ENCODE peak calls at places on chromosomes 11 and 22, in ten cellular contexts. S is heart right ventricle, I is right lobe of liver, G is HFFc6, Y is Caco-2, O is spleen, D is fibroblast of the aortic adventitia, X is OCI-LY7, L is IMR-90, U is gastrocnemius medialis. C is an unnamed sample.

GRCh38 chr22:23414727-23415489 is 165.2 kb downstream of the IGLL1 start:
- DNase-seq in O (peak; percentile 64), D (no peak), L (no peak), S (no peak), Y (no peak), U (no peak), G (no peak), I (no peak), X (no peak), C (no peak)

GRCh38 chr22:38937036-38937435 is 20.4 kb upstream of the APOBEC3A start:
- DNase-seq in D (no peak), G (no peak), O (no peak), L (no peak), S (no peak), X (no peak), Y (no peak), I (no peak), U (no peak), C (no peak)

GRCh38 chr11:36354221-36355003 is 58.3 kb downstream of the PRR5L start:
- DNase-seq in I (no peak), O (no peak), G (peak; percentile 93), L (peak; percentile 67), S (no peak), U (no peak), D (peak; percentile 68), Y (peak; percentile 12), X (no peak), C (no peak)

GRCh38 chr11:104995001-104995408 is 26.6 kb upstream of the CASP4 start:
- DNase-seq in S (no peak), O (no peak), L (no peak), D (no peak), G (no peak), I (no peak), X (no peak), Y (no peak), U (no peak), C (no peak)

GRCh38 chr11:75728992-75729391 is 11.4 kb downstream of the MOGAT2 start:
- DNase-seq in I (no peak), L (no peak), X (no peak), G (no peak), Y (no peak), O (peak; percentile 4), U (no peak), S (no peak), D (no peak), C (no peak)

GRCh38 chr11:117851852-117852251 is 24.6 kb downstream of the FXYD6 start:
- DNase-seq in U (no peak), X (no peak), G (no peak), I (no peak), S (no peak), O (no peak), L (no peak), D (no peak), Y (no peak), C (no peak)

GRCh38 chr22:28815729-28816128 is 15.4 kb upstream of the XBP1 start:
- DNase-seq in U (no peak), L (no peak), O (peak; percentile 25), X (no peak), G (no peak), S (no peak), Y (no peak), I (no peak), D (no peak), C (no peak)

GRCh38 chr11:66919938-66920337 is 38.2 kb downstream of the PC start:
- DNase-seq in O (no peak), G (peak; percentile 6), X (no peak), L (no peak), Y (no peak), U (no peak), D (no peak), I (no peak), S (no peak), C (no peak)

GRCh38 chr11:57354699-57355098 is 16.5 kb downstream of the P2RX3 start:
- DNase-seq in U (no peak), D (no peak), O (no peak), L (no peak), I (no peak), X (no peak), S (no peak), G (no peak), Y (no peak), C (no peak)

GRCh38 chr11:62706841-62707240 is 383 bp downstream of the BSCL2 start:
- DNase-seq in G (no peak), L (no peak), D (no peak), S (no peak), U (no peak), I (no peak), X (no peak), Y (no peak), O (no peak), C (no peak)

GRCh38 chr11:62707277-62707771 is at the start of the genes BSCL2 and GNG3:
- DNase-seq in G (no peak), L (no peak), U (no peak), Y (peak; percentile 38), X (no peak), I (peak; percentile 62), O (peak; percentile 84), S (no peak), D (no peak), C (peak; percentile 21)

GRCh38 chr11:62710001-62710345 is 2.5 kb downstream of the GNG3 start:
- DNase-seq in I (no peak), O (no peak), S (no peak), D (peak; percentile 53), U (no peak), L (no peak), Y (no peak), X (no peak), G (no peak), C (peak; percentile 34)

GRCh38 chr11:62708423-62709261 is 1.2 kb downstream of the GNG3 start:
- DNase-seq in S (no peak), Y (no peak), D (no peak), X (no peak), U (no peak), O (peak; percentile 90), L (no peak), I (no peak), G (no peak), C (peak; percentile 76)

GRCh38 chr11:62709262-62710000 is 2.0 kb downstream of the GNG3 start:
- DNase-seq in Y (no peak), L (peak; percentile 97), O (peak; percentile 99), U (peak; percentile 99), S (peak; percentile 95), G (peak; percentile 96), X (peak; percentile 91), D (peak; percentile 97), I (peak; percentile 96), C (peak; percentile 99)
- TF ChIP-seq CTCF in Y (no peak), L (no peak), O (peak; percentile 36), U (peak; percentile 23), S (no peak), G (peak; percentile 23), X (no peak), D (no peak), I (no peak), C (no peak)

GRCh38 chr11:94107363-94107762 is 21.3 kb upstream of the PANX1 start:
- DNase-seq in D (no peak), O (no peak), S (no peak), U (no peak), I (no peak), X (no peak), G (no peak), L (no peak), Y (no peak), C (no peak)
- TF ChIP-seq CTCF in D (peak; percentile 13), O (no peak), S (no peak), U (no peak), I (peak; percentile 3), X (peak; percentile 30), G (peak; percentile 67), L (peak; percentile 8), Y (peak; percentile 24), C (no peak)

GRCh38 chr11:113151502-113151901 is 162.9 kb upstream of the TTC12 start:
- DNase-seq in G (no peak), I (no peak), L (no peak), O (no peak), S (no peak), Y (no peak), X (no peak), D (no peak), U (no peak), C (no peak)

GRCh38 chr11:113152500-113152899 is 161.9 kb upstream of the TTC12 start:
- DNase-seq in G (no peak), S (no peak), U (no peak), L (no peak), X (no peak), I (no peak), D (no peak), O (no peak), Y (no peak), C (no peak)

GRCh38 chr11:113148076-113148475 is 166.3 kb upstream of the TTC12 start:
- DNase-seq in G (no peak), S (no peak), O (no peak), X (no peak), I (no peak), D (no peak), Y (no peak), U (no peak), L (no peak), C (no peak)

GRCh38 chr11:113148652-113149051 is 165.7 kb upstream of the TTC12 start:
- DNase-seq in U (no peak), O (no peak), Y (no peak), G (no peak), L (no peak), I (no peak), D (no peak), S (no peak), X (no peak), C (no peak)

GRCh38 chr11:113153847-113154246 is 160.5 kb upstream of the TTC12 start:
- DNase-seq in X (no peak), G (no peak), L (no peak), O (no peak), D (peak; percentile 30), S (no peak), U (no peak), Y (no peak), I (no peak), C (no peak)
- TF ChIP-seq CTCF in X (no peak), G (no peak), L (no peak), O (no peak), D (no peak), S (no peak), U (no peak), Y (no peak), I (no peak), C (no peak)

GRCh38 chr11:22567759-22568158 is 57.9 kb downstream of the FANCF start:
- DNase-seq in O (peak; percentile 59), D (no peak), U (no peak), Y (no peak), L (no peak), G (no peak), I (peak; percentile 21), X (no peak), S (no peak), C (no peak)
- TF ChIP-seq CTCF in O (no peak), D (no peak), U (no peak), Y (no peak), L (no peak), G (no peak), I (no peak), X (no peak), S (no peak), C (no peak)

C was measured in activated CD8-positive, alpha-beta T cell treated with anti-CD3 and anti-CD28 coated beads for 36 hours.